ENCODE peak calls at places on chromosomes 16 and 17, in nine cellular contexts. U is activated CD4-positive, CD25-positive, alpha-beta regulatory T cell; W is activated CD4-positive, alpha-beta T cell treated with anti-CD3 and anti-CD28 coated beads, Interleukin-2, amount 50 U/mL, for 4 hours; A is amniotic stem cell; N is mucosa of descending colon; L is kidney epithelial cell; R is AG09309; G is stimulated activated naive CD8-positive, alpha-beta T cell treated with anti-CD3 and anti-CD28 coated beads, Interleukin-15, Interleukin-2, amounts not matched to agents 100 U/mL and 50 U/mL, for 24 hours; M is naive thymus-derived CD8-positive, alpha-beta T cell. X is an unnamed sample.

GRCh38 chr17:40547079-40547784 is 18.0 kb downstream of the CCR7 start:
- DNase-seq in U (peak; percentile 38), W (peak; percentile 53), A (no peak), N (peak; percentile 72), L (no peak), R (no peak), G (peak; percentile 81), M (peak; percentile 94), X (no peak)

GRCh38 chr16:53087101-53087500 is 32.3 kb downstream of the CHD9 start:
- DNase-seq in U (no peak), W (no peak), A (no peak), N (no peak), L (no peak), R (no peak), G (no peak), M (no peak), X (no peak)

GRCh38 chr17:45130640-45131293 is 1.5 kb downstream of the PLCD3 start:
- DNase-seq in U (no peak), W (no peak), A (no peak), N (peak; percentile 42), L (no peak), R (no peak), G (no peak), M (peak; percentile 41), X (no peak)

GRCh38 chr17:41891135-41892065 is 26.2 kb upstream of the KLHL11 start:
- DNase-seq in U (no peak), W (no peak), A (no peak), N (no peak), L (no peak), R (no peak), G (no peak), M (no peak), X (no peak)

GRCh38 chr16:23375643-23376042 is 73.5 kb downstream of the SCNN1B start:
- DNase-seq in U (no peak), W (no peak), A (no peak), N (no peak), L (no peak), R (no peak), G (no peak), M (no peak), X (no peak)

GRCh38 chr16:55491691-55492090 is 12.7 kb downstream of the MMP2 start:
- DNase-seq in U (no peak), W (no peak), A (no peak), N (no peak), L (no peak), R (no peak), G (no peak), M (peak; percentile 47), X (no peak)

GRCh38 chr17:3575506-3575905 is 17.9 kb upstream of the TRPV3 start:
- DNase-seq in U (no peak), W (no peak), A (no peak), N (no peak), L (no peak), R (peak; percentile 87), G (no peak), M (no peak), X (no peak)

GRCh38 chr16:54136276-54136625 is 150.3 kb downstream of the IRX3 start:
- DNase-seq in U (no peak), W (no peak), A (no peak), N (no peak), L (no peak), R (no peak), G (no peak), M (no peak), X (no peak)

GRCh38 chr16:29645699-29646187 is 17.3 kb upstream of the SPN start:
- DNase-seq in U (no peak), W (no peak), A (no peak), N (no peak), L (no peak), R (no peak), G (no peak), M (no peak), X (no peak)

GRCh38 chr17:44223574-44224046 is 4.1 kb upstream of the UBTF start:
- DNase-seq in U (no peak), W (no peak), A (no peak), N (no peak), L (no peak), R (no peak), G (no peak), M (no peak), X (no peak)

GRCh38 chr16:81201267-81201666 is 37.2 kb upstream of the BCO1 start:
- DNase-seq in U (no peak), W (no peak), A (no peak), N (no peak), L (no peak), R (no peak), G (no peak), M (no peak), X (no peak)

GRCh38 chr16:58236231-58236690 is 38.4 kb upstream of the CSNK2A2 start:
- DNase-seq in U (peak; percentile 10), W (peak; percentile 58), A (no peak), N (peak; percentile 61), L (no peak), R (no peak), G (peak; percentile 76), M (peak; percentile 80), X (peak; percentile 61)

GRCh38 chr17:61368049-61368831 is 31.4 kb upstream of the TBX2 start:
- DNase-seq in U (no peak), W (no peak), A (no peak), N (no peak), L (no peak), R (no peak), G (no peak), M (no peak), X (no peak)

GRCh38 chr16:720507-720989 is 398 bp upstream of the ANTKMT start:
- DNase-seq in U (no peak), W (no peak), A (no peak), N (no peak), L (no peak), R (no peak), G (peak; percentile 76), M (no peak), X (peak; percentile 46)

GRCh38 chr17:40596261-40596919 is 31.1 kb upstream of the CCR7 start:
- DNase-seq in U (no peak), W (no peak), A (no peak), N (no peak), L (no peak), R (no peak), G (peak; percentile 20), M (peak; percentile 72), X (no peak)

GRCh38 chr17:32927201-32927723 is 691 bp upstream of the TMEM98 start:
- DNase-seq in U (no peak), W (no peak), A (no peak), N (no peak), L (no peak), R (no peak), G (no peak), M (no peak), X (no peak)

GRCh38 chr17:61647044-61647443 is 56.0 kb upstream of the NACA2 start:
- DNase-seq in U (no peak), W (no peak), A (peak; percentile 34), N (no peak), L (no peak), R (no peak), G (no peak), M (no peak), X (no peak)

GRCh38 chr16:29007865-29008593 is 23.2 kb downstream of the LAT start:
- DNase-seq in U (peak; percentile 58), W (peak; percentile 70), A (no peak), N (peak; percentile 47), L (no peak), R (no peak), G (peak; percentile 75), M (peak; percentile 88), X (no peak)

GRCh38 chr17:74754832-74755231 is 6.4 kb downstream of the NHERF1 start:
- DNase-seq in U (no peak), W (no peak), A (no peak), N (no peak), L (no peak), R (no peak), G (no peak), M (no peak), X (no peak)

GRCh38 chr16:66908116-66908515 is 10.6 kb downstream of the CDH16 start:
- DNase-seq in U (no peak), W (no peak), A (no peak), N (no peak), L (no peak), R (no peak), G (no peak), M (peak; percentile 19), X (no peak)

GRCh38 chr17:22171631-22172030 is 479.3 kb downstream of the KCNJ18 start:
- DNase-seq in U (no peak), W (no peak), A (no peak), N (no peak), L (no peak), R (no peak), G (no peak), M (no peak), X (no peak)

GRCh38 chr16:69930117-69930776 is 20.9 kb upstream of the CLEC18A start:
- DNase-seq in U (peak; percentile 20), W (peak; percentile 16), A (peak; percentile 20), N (no peak), L (no peak), R (no peak), G (peak; percentile 56), M (no peak), X (peak; percentile 32)

GRCh38 chr17:78696016-78696992 is 85.8 kb downstream of the CYTH1 start:
- DNase-seq in U (no peak), W (no peak), A (no peak), N (no peak), L (no peak), R (no peak), G (no peak), M (no peak), X (no peak)

GRCh38 chr16:5366126-5366525 is 268.5 kb upstream of the EEF2KMT start:
- DNase-seq in U (no peak), W (no peak), A (no peak), N (no peak), L (no peak), R (no peak), G (no peak), M (no peak), X (no peak)

GRCh38 chr16:87698676-87699179 is 67.1 kb downstream of the KLHDC4 start:
- DNase-seq in U (no peak), W (no peak), A (no peak), N (no peak), L (no peak), R (no peak), G (no peak), M (no peak), X (no peak)

GRCh38 chr16:75110637-75111513 is 5.7 kb downstream of the LDHD start:
- DNase-seq in U (peak; percentile 62), W (peak; percentile 77), A (peak; percentile 77), N (peak; percentile 90), L (peak; percentile 65), R (peak; percentile 52), G (peak; percentile 84), M (peak; percentile 88), X (peak; percentile 88)

GRCh38 chr17:32553168-32553567 is 66.4 kb downstream of the CDK5R1 start:
- DNase-seq in U (no peak), W (no peak), A (no peak), N (no peak), L (no peak), R (no peak), G (no peak), M (no peak), X (no peak)

GRCh38 chr17:39576187-39576586 is 31.5 kb downstream of the NEUROD2 start:
- DNase-seq in U (no peak), W (no peak), A (no peak), N (no peak), L (no peak), R (no peak), G (no peak), M (no peak), X (no peak)

GRCh38 chr17:12918132-12918531 is 99.7 kb downstream of the ELAC2 start:
- DNase-seq in U (no peak), W (no peak), A (peak; percentile 1), N (no peak), L (no peak), R (no peak), G (no peak), M (no peak), X (no peak)

GRCh38 chr17:48262982-48263586 is 155.5 kb downstream of the SNX11 start:
- DNase-seq in U (no peak), W (no peak), A (no peak), N (no peak), L (no peak), R (no peak), G (no peak), M (no peak), X (no peak)

GRCh38 chr16:79653337-79654000 is 52.9 kb upstream of the MAF start:
- DNase-seq in U (no peak), W (no peak), A (no peak), N (peak; percentile 64), L (no peak), R (no peak), G (no peak), M (no peak), X (peak; percentile 67)